ENCODE peak calls at places on chromosome 20, in five cellular contexts. W is fibroblast of mammary gland, R is nephron progenitor cell, P is Panc1, E is B cell. Y is an unnamed sample.

GRCh38 chr20:37693203-37693602 is 627 bp upstream of the CTNNBL1 start:
- DNase-seq in E (no peak), R (no peak), W (peak), P (no peak), Y (no peak)

GRCh38 chr20:21352703-21353102 is 44.6 kb downstream of the NKX2-4 start:
- DNase-seq in W (peak), E (no peak), P (no peak), R (no peak), Y (no peak)

GRCh38 chr20:59988141-59988540 is 29.9 kb downstream of the CDH26 start:
- DNase-seq in W (peak), R (no peak), P (peak), E (no peak), Y (no peak)

GRCh38 chr20:37380864-37381579 is 35.1 kb downstream of the SRC start:
- DNase-seq in W (no peak), E (no peak), R (no peak), P (no peak), Y (no peak)

GRCh38 chr20:21513181-21513663 is 642 bp downstream of the NKX2-2 start:
- DNase-seq in P (no peak), R (no peak), E (peak), W (no peak), Y (no peak)

GRCh38 chr20:44765647-44766367 is 20.1 kb downstream of the KCNK15 start:
- DNase-seq in R (no peak), E (no peak), P (no peak), W (peak), Y (no peak)

GRCh38 chr20:9301129-9302072 is 213.0 kb upstream of the LAMP5 start:
- DNase-seq in W (peak), R (no peak), E (no peak), P (no peak), Y (no peak)

GRCh38 chr20:35773154-35773751 is 1.4 kb downstream of the PHF20 start:
- DNase-seq in W (peak), E (peak), R (no peak), P (no peak), Y (peak)

GRCh38 chr20:54140927-54141566 is 32.7 kb downstream of the CYP24A1 start:
- DNase-seq in P (no peak), R (no peak), W (peak), E (no peak), Y (no peak)

GRCh38 chr20:54103762-54104600 is 33.6 kb upstream of the BCAS1 start:
- DNase-seq in P (no peak), R (no peak), E (no peak), W (no peak), Y (no peak)

GRCh38 chr20:44271915-44272663 is 25.0 kb downstream of the GDAP1L1 start:
- DNase-seq in W (no peak), R (no peak), P (no peak), E (no peak), Y (peak)

GRCh38 chr20:45268531-45268930 is 14.2 kb upstream of the SLPI start:
- DNase-seq in P (no peak), E (no peak), W (peak), R (no peak), Y (no peak)

GRCh38 chr20:44247131-44247571 is at the start of gene GDAP1L1:
- DNase-seq in W (no peak), R (peak), P (no peak), E (no peak), Y (no peak)

GRCh38 chr20:44615876-44616603 is 33.7 kb downstream of the PKIG start:
- DNase-seq in E (no peak), R (no peak), P (no peak), W (no peak), Y (peak)

GRCh38 chr20:621115-621756 is 11.1 kb upstream of the TCF15 start:
- DNase-seq in W (peak), R (no peak), E (no peak), P (no peak), Y (no peak)

GRCh38 chr20:16580596-16580995 is 7.3 kb upstream of the KIF16B start:
- DNase-seq in P (no peak), W (no peak), R (no peak), E (no peak), Y (no peak)

GRCh38 chr20:48658505-48658904 is 169.3 kb downstream of the PREX1 start:
- DNase-seq in P (no peak), E (no peak), R (no peak), W (no peak), Y (no peak)

GRCh38 chr20:48656120-48656519 is 171.7 kb downstream of the PREX1 start:
- DNase-seq in R (no peak), W (no peak), P (no peak), E (no peak), Y (no peak)

GRCh38 chr20:48658198-48658476 is 169.7 kb downstream of the PREX1 start:
- DNase-seq in P (no peak), W (no peak), E (no peak), R (no peak), Y (no peak)

GRCh38 chr20:48657426-48658197 is 170.2 kb downstream of the PREX1 start:
- DNase-seq in W (peak), R (peak), P (peak), E (peak), Y (peak)

DNA sequence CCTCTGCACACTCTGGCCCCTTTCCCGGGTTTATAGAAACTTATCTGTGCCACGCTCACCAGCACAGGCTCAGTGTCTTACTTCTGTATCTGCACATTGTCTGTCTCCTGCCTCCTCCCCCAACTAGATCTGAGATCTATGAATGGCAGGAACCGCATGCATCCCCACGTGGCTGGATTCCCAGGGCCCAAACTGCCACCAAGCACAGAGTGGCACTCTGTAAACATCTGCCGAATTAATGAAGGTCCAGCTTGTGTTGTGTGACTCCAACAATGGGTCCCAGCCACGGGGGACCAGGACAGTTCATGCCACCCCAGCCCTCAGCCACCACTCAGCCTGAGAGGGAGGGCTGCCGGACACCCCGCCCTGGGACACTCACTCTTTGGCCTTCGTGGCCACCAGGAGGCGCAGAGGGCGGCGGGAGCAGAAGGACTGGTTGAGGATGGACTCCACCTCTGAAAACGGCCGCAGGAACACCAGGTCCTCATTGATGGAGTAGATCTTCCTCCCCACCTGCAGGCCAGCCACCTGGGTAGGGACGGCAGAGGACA is 171.1 kb downstream of the PREX1 start:
- DNase-seq in P (no peak), E (no peak), R (peak), W (no peak), Y (no peak)
- TF ChIP-seq CTCF in P (no peak), E (no peak), R (no peak), W (peak), Y (no peak)

GRCh38 chr20:62891111-62891510 is 29.5 kb upstream of the TCFL5 start:
- DNase-seq in W (no peak), R (no peak), E (no peak), P (no peak), Y (peak)

GRCh38 chr20:62893700-62894099 is 32.1 kb upstream of the TCFL5 start:
- DNase-seq in P (no peak), E (no peak), W (no peak), R (no peak), Y (no peak)

GRCh38 chr20:62890444-62890843 is 28.8 kb upstream of the TCFL5 start:
- DNase-seq in W (no peak), R (no peak), P (no peak), E (no peak), Y (no peak)

GRCh38 chr20:62894261-62894660 is 32.0 kb downstream of the DIDO1 start:
- DNase-seq in P (no peak), W (no peak), E (no peak), R (no peak), Y (no peak)

GRCh38 chr20:62892348-62893304 is 31.0 kb upstream of the TCFL5 start:
- DNase-seq in R (no peak), W (no peak), E (no peak), P (no peak), Y (peak)
- TF ChIP-seq CTCF in R (no peak), W (no peak), E (no peak), P (no peak), Y (no peak)

DNA sequence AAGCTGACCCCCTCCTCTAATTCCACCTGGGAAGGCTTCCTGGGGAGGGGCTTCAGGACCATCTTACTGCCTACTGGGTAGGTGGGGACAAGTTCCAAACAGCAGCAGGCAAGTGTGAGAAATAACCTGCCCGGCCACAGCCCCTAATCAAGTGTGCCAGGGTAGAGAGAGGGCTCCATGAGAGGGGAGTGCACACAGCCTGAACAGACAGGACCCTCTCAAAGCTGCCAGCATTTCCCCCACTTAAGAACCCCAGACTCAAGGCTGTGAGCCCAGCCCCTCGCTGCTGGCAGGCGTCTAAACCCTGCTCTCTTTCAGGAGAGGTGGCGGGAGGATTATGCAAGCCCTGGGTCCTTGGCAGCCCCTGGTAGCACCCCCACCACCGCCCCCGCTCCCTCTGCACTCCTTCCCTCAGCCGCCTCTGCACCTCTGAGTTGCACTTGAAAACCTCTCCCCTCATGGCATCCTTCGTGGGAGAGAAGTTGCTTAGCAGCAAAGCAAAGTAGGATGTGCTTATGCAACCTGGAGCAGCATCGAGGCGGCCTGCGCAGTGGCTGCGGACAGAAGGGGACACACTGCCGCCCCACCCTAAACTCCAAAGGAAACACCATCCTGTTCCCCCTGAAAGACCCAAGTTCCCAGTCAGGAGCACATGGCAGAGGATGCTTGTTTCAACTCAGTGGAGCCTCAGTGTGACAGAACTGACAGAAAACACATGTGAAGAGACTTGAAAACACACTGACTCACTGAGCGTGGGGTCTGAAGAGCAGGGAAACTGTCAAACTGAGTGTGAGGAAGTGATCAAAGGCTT is 10.5 kb downstream of the DDRGK1 start:
- DNase-seq in R (no peak), E (no peak), W (no peak), P (no peak), Y (peak)
- TF ChIP-seq CTCF in R (no peak), E (no peak), W (no peak), P (no peak), Y (no peak)

DNA sequence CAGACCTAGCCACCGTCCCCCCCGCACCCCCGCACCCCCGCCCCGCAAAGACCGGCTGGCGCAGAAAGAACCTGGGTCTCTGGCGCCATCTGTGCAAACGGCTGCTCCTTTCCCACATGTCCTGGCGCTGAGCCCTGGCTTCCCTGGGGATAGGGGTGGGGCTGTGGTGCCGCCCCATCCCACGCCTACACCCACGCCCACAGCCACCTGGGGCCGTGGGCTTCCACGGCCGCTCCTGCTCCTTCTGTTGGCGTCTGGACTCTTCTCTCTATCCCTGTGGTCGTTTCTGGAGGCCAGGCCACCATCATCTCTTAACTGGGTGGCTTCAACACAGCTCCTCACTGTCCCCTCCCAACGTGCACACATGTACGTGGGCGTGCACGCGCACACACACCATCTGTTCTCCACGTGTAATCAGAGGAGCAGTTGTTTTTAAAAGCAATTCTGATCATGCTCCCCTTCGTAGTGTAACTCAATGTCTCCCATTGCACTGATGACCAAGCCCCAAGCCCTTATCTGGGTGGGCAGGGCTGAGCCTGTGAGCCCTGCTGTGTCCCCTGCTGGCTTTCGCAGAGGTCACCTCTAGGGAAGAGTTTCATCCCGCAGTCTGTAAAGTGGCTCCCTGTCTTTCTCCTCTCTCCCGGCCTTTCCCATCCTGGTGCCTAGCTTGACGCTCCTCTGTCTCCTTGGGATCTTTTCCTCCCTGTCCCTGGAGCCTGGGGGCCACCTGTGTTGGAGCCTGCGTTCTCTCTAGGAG is 31.9 kb upstream of the FAM83D start:
- DNase-seq in W (peak), R (no peak), E (no peak), P (no peak), Y (no peak)
- TF ChIP-seq CTCF in W (no peak), R (no peak), E (peak), P (no peak), Y (no peak)

GRCh38 chr20:57195759-57196100 is 70.7 kb downstream of the BMP7 start:
- DNase-seq in W (no peak), E (no peak), R (no peak), P (no peak), Y (no peak)
- TF ChIP-seq CTCF in W (no peak), E (no peak), R (no peak), P (no peak), Y (no peak)

DNA sequence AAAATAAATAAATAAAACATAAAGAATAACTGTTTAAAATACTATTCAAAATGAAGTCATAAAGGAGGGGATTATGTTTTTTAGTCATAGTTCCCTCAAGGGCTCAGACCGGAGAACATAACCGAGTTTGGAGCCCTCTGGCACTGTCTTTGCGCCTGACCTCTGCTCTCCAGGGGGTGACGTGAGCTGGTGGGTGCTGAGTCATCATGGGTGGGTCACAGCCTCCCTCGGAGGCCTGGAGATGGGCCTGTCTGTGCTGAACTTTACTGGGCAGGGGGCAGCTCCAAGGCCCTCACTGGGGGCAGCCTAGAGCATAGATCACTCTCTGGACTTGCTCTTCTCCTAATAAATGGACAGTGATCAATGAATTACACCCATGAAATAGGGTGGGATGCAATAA is 3.1 kb upstream of the MAVS start:
- DNase-seq in E (no peak), P (no peak), W (peak), R (no peak), Y (peak)
- TF ChIP-seq CTCF in E (no peak), P (no peak), W (no peak), R (no peak), Y (no peak)

GRCh38 chr20:24818056-24818455 is 131.0 kb upstream of the CST7 start:
- DNase-seq in R (no peak), W (no peak), E (no peak), P (no peak), Y (no peak)

GRCh38 chr20:24816431-24816830 is 132.6 kb upstream of the CST7 start:
- DNase-seq in E (no peak), W (no peak), P (no peak), R (no peak), Y (no peak)

GRCh38 chr20:24815931-24816330 is 133.1 kb upstream of the CST7 start:
- DNase-seq in W (no peak), R (no peak), P (no peak), E (no peak), Y (no peak)

GRCh38 chr20:24816907-24817306 is 132.2 kb upstream of the CST7 start:
- DNase-seq in R (no peak), P (no peak), W (no peak), E (no peak), Y (no peak)

DNA sequence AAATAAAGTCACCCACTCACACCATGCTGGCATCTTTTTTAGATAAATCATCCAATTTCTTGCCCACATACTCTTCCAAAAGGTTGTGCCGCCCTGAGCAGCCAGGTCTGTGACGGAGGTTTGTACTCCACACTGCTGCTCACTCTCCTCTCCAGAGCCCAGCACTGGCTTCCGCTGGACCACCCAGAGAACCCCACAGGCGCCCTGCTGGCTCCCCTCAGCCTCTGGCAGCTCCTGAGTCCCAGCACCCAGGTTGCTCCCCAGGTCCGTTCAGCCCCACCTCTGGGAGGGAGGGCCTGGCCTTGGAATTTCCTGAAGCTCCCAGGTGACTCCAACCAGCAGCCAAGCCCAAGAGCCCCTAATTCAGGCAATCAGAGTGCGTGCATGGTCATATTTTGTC is 131.7 kb upstream of the CST7 start:
- DNase-seq in R (no peak), P (no peak), W (no peak), E (no peak), Y (no peak)
- TF ChIP-seq CTCF in R (no peak), P (no peak), W (no peak), E (no peak), Y (no peak)